ENCODE peak calls at places on chromosomes 12 and 14, in nine cellular contexts. B is transverse colon, H is PC-3, Q is A549, X is left ventricle myocardium inferior, Y is heart left ventricle, R is H9, G is psoas muscle, V is mucosa of descending colon. O is an unnamed sample.

GRCh38 chr12:62767506-62767905 is 167.4 kb downstream of the PPM1H start:
- DNase-seq in B (no peak), H (peak; percentile 54), Q (peak; percentile 42), X (no peak), Y (no peak), R (no peak), G (no peak), V (no peak), O (no peak)

GRCh38 chr12:57216931-57217871 is 607 bp downstream of the NXPH4 start:
- DNase-seq in B (no peak), H (peak; percentile 41), Q (no peak), X (no peak), Y (no peak), R (no peak), G (no peak), V (no peak), O (no peak)

GRCh38 chr12:51322452-51322851 is 1.5 kb downstream of the BIN2 start:
- DNase-seq in B (no peak), H (no peak), Q (no peak), X (no peak), Y (no peak), R (no peak), G (no peak), V (no peak), O (no peak)

GRCh38 chr12:71335668-71336257 is 103.8 kb upstream of the LGR5 start:
- DNase-seq in B (no peak), H (peak; percentile 63), Q (no peak), X (no peak), Y (no peak), R (no peak), G (no peak), V (no peak), O (no peak)

GRCh38 chr14:68501621-68502052 is 291.2 kb downstream of the ZFP36L1 start:
- DNase-seq in B (no peak), H (no peak), Q (no peak), X (peak; percentile 62), Y (peak; percentile 47), R (no peak), G (peak; percentile 51), V (no peak), O (no peak)

GRCh38 chr14:72737560-72737943 is 156.3 kb downstream of the DPF3 start:
- DNase-seq in B (no peak), H (no peak), Q (no peak), X (no peak), Y (no peak), R (peak; percentile 4), G (no peak), V (no peak), O (peak; percentile 87)

GRCh38 chr12:65649126-65649525 is 175.2 kb upstream of the HMGA2 start:
- DNase-seq in B (peak; percentile 19), H (peak; percentile 99), Q (peak; percentile 94), X (no peak), Y (no peak), R (no peak), G (no peak), V (no peak), O (no peak)

GRCh38 chr12:109916045-109916444 is 16.0 kb downstream of the TCHP start:
- DNase-seq in B (no peak), H (no peak), Q (no peak), X (no peak), Y (no peak), R (no peak), G (no peak), V (no peak), O (no peak)

DNA sequence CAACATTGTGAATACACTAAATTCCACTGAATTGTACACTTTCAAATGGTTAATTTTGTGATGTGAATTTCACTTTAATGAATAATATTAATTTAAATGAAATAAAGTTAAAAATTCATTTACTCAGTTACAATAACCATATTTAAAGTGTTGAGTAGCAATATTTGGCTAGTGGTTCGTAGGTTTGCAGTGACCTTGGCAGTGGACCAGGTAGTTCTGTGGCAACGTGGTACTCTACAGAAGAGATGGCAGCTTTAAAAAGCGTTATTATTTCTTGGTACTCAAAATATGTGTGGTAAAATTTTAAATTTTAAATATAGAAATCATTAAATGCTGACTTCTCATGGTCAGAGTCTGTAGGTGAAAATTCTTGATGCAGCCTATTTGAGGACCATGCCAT is 51.6 kb downstream of the AEBP2 start:
- DNase-seq in B (no peak), H (no peak), Q (no peak), X (no peak), Y (no peak), R (no peak), G (no peak), V (no peak), O (no peak)
- TF ChIP-seq CTCF in B (no peak), H (no peak), Q (no peak), X (no peak), Y (no peak), R (no peak), G (no peak), V (no peak), O (no peak)

DNA sequence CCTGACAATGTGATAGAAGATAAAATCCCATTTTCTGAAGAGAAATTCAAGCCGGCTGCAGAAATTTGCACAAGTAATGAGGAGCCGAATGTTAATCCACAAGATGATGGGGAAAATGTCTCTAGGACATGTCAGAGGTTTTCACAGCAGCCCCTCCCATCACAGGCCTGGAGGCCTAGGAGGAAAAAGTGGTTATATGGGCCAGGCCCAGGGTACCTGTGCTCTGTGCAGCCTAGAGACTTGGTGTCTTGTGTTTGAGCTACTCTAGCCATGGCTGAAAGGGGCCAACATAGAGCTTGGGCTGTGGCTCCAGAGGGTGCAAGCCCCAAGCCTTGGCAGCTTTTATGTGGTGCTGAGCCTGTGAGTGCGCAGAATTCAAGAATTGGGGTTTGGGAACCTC is 7.4 kb downstream of the LACRT start:
- DNase-seq in B (no peak), H (no peak), Q (no peak), X (no peak), Y (no peak), R (peak; percentile 14), G (no peak), V (no peak), O (no peak)
- H3K4me1 ChIP-seq in B (no peaks in the 10 kb centered on the region), H (no peaks in the 10 kb centered on the region), Q (no peaks in the 10 kb centered on the region), X (no peaks in the 10 kb centered on the region), Y (no peaks in the 10 kb centered on the region), R (no peaks in the 10 kb centered on the region), G (peaks cover 4% of the 10 kb centered on the region), V (no peaks in the 10 kb centered on the region), O (no peaks in the 10 kb centered on the region)

GRCh38 chr14:63843796-63844195 is 9.0 kb upstream of the SYNE2 start:
- DNase-seq in B (no peak), H (no peak), Q (no peak), X (no peak), Y (no peak), R (no peak), G (no peak), V (no peak), O (no peak)

DNA sequence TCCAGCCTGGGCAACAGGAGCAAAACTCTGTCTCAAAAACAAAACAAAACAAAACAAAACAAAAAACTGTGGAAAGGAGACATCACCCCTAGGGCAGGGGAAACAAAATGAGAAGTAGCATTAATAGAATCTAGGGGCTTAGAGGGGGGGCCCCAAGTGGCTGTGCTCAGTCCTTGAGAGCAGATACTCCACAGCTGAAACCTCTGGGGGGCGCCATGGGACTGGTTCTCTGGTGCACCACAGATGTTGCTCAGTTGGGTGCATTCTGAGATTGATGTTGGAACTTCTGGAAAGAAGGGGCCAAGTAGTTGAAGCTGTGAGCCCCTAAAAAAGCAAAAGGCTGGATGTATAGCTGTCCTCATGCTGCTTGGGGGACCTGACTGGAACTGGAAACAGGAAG is 11.8 kb upstream of the SYNE2 start:
- DNase-seq in B (peak; percentile 45), H (peak; percentile 32), Q (no peak), X (no peak), Y (no peak), R (peak; percentile 40), G (peak; percentile 19), V (peak; percentile 69), O (peak; percentile 53)
- TF ChIP-seq CTCF in B (no peak), H (peak; percentile 64), Q (no peak), X (peak; percentile 44), Y (peak; percentile 23), R (peak; percentile 71), G (no peak), V (no peak), O (peak; percentile 40)

GRCh38 chr14:60095781-60096450 is 4.2 kb downstream of the PCNX4 start:
- DNase-seq in B (no peak), H (peak; percentile 79), Q (no peak), X (no peak), Y (no peak), R (no peak), G (no peak), V (no peak), O (no peak)

GRCh38 chr14:60097974-60098373 is 6.3 kb downstream of the PCNX4 start:
- DNase-seq in B (no peak), H (no peak), Q (no peak), X (no peak), Y (no peak), R (no peak), G (no peak), V (no peak), O (no peak)

GRCh38 chr14:60106341-60106740 is 14.6 kb downstream of the PCNX4 start:
- DNase-seq in B (no peak), H (no peak), Q (no peak), X (no peak), Y (no peak), R (no peak), G (no peak), V (no peak), O (no peak)

GRCh38 chr14:60102389-60102788 is 10.7 kb downstream of the PCNX4 start:
- DNase-seq in B (no peak), H (peak; percentile 73), Q (no peak), X (no peak), Y (no peak), R (no peak), G (no peak), V (no peak), O (no peak)

GRCh38 chr14:60101801-60102200 is 10.1 kb downstream of the PCNX4 start:
- DNase-seq in B (no peak), H (no peak), Q (no peak), X (no peak), Y (no peak), R (no peak), G (no peak), V (no peak), O (no peak)
- H3K4me1 ChIP-seq in B (peaks cover 10% of the 10 kb centered on the region), H (no peaks in the 10 kb centered on the region), Q (no peaks in the 10 kb centered on the region), X (peaks cover 75% of the 10 kb centered on the region), Y (peaks cover 34% of the 10 kb centered on the region), R (no peaks in the 10 kb centered on the region), G (peaks cover 54% of the 10 kb centered on the region), V (no peaks in the 10 kb centered on the region), O (peaks cover 6% of the 10 kb centered on the region)

DNA sequence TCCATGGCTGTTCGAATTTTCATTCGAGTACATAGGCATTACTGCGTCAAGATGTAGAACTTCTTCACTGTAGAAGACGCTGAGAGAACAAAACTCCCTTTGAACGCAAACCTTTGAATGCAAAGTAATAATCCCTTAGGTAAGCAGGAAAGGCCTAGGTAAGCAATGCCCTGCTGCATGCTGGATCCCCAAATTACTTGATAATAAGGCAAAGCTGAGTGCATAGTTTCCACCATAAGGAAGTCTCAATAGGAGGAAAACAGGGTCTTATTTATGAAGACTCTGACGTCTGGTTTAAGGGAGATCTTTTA is 10.0 kb upstream of the RTRAF start:
- DNase-seq in B (no peak), H (no peak), Q (no peak), X (no peak), Y (no peak), R (no peak), G (no peak), V (no peak), O (no peak)
- TF ChIP-seq CTCF in B (no peak), H (peak; percentile 20), Q (peak; percentile 1), X (peak; percentile 41), Y (peak; percentile 6), R (peak; percentile 6), G (no peak), V (peak; percentile 4), O (no peak)

GRCh38 chr14:99731536-99732435 is 47.7 kb downstream of the CYP46A1 start:
- DNase-seq in B (peak; percentile 11), H (no peak), Q (no peak), X (peak; percentile 38), Y (peak; percentile 63), R (peak; percentile 35), G (peak; percentile 37), V (peak; percentile 27), O (peak; percentile 17)
- H3K4me1 ChIP-seq in B (peaks cover 11% of the 10 kb centered on the region), H (peaks cover under 1% of the 10 kb centered on the region), Q (peaks cover 9% of the 10 kb centered on the region), X (peaks cover 73% of the 10 kb centered on the region), Y (peaks cover 13% of the 10 kb centered on the region), R (no peaks in the 10 kb centered on the region), G (peaks cover 25% of the 10 kb centered on the region), V (no peaks in the 10 kb centered on the region), O (peaks cover under 1% of the 10 kb centered on the region)

O was measured in BE2C.